ENCODE peak calls at places on chromosome 16, in six cellular contexts. One of them, this sample, is unnamed.

GRCh38 chr16:72558501-72558900 is 386.5 kb upstream of the PMFBP1 start:
- DNase-seq in prostate gland: no peak
- DNase-seq in fibroblast of villous mesenchyme: no peak
- DNase-seq in PC-9: no peak
- DNase-seq in lung: no peak
- DNase-seq in lower lobe of right lung: no peak
- DNase-seq in this sample: no peak

GRCh38 chr16:5928476-5929055 is 831.0 kb upstream of the EEF2KMT start:
- DNase-seq in lower lobe of right lung: no peak
- DNase-seq in PC-9: no peak
- DNase-seq in prostate gland: no peak
- DNase-seq in lung: no peak
- DNase-seq in fibroblast of villous mesenchyme: no peak
- DNase-seq in this sample: no peak

GRCh38 chr16:49599281-49599680 is 225.7 kb downstream of the C16orf78 start:
- DNase-seq in lung: no peak
- DNase-seq in fibroblast of villous mesenchyme: no peak
- DNase-seq in PC-9: no peak
- DNase-seq in lower lobe of right lung: no peak
- DNase-seq in prostate gland: no peak
- DNase-seq in this sample: no peak

GRCh38 chr16:89637379-89637778 is 20.1 kb downstream of the CHMP1A start:
- DNase-seq in lung: no peak
- DNase-seq in prostate gland: no peak
- DNase-seq in fibroblast of villous mesenchyme: no peak
- DNase-seq in lower lobe of right lung: no peak
- DNase-seq in PC-9: no peak
- DNase-seq in this sample: no peak

GRCh38 chr16:76378020-76378419 is 100.8 kb downstream of the CNTNAP4 start:
- DNase-seq in lower lobe of right lung: no peak
- DNase-seq in lung: no peak
- DNase-seq in prostate gland: no peak
- DNase-seq in fibroblast of villous mesenchyme: no peak
- DNase-seq in PC-9: no peak
- DNase-seq in this sample: no peak

GRCh38 chr16:81646561-81646960 is 132.5 kb upstream of the PLCG2 start:
- DNase-seq in fibroblast of villous mesenchyme: peak
- DNase-seq in lower lobe of right lung: no peak
- DNase-seq in PC-9: no peak
- DNase-seq in lung: no peak
- DNase-seq in prostate gland: no peak
- DNase-seq in this sample: no peak

GRCh38 chr16:48597563-48598392 is 12.2 kb downstream of the N4BP1 start:
- DNase-seq in lung: no peak
- DNase-seq in PC-9: no peak
- DNase-seq in prostate gland: no peak
- DNase-seq in lower lobe of right lung: no peak
- DNase-seq in fibroblast of villous mesenchyme: peak
- DNase-seq in this sample: no peak

GRCh38 chr16:81384006-81384405 is 60.6 kb upstream of the CMIP start:
- DNase-seq in fibroblast of villous mesenchyme: peak
- DNase-seq in lung: no peak
- DNase-seq in PC-9: no peak
- DNase-seq in prostate gland: peak
- DNase-seq in lower lobe of right lung: no peak
- DNase-seq in this sample: no peak

GRCh38 chr16:73298562-73298961 is 250.6 kb upstream of the ZFHX3 start:
- DNase-seq in PC-9: no peak
- DNase-seq in fibroblast of villous mesenchyme: peak
- DNase-seq in lung: no peak
- DNase-seq in lower lobe of right lung: no peak
- DNase-seq in prostate gland: no peak
- DNase-seq in this sample: no peak

GRCh38 chr16:29727452-29727851 is 18.3 kb downstream of the C16orf54 start:
- DNase-seq in lung: no peak
- DNase-seq in fibroblast of villous mesenchyme: no peak
- DNase-seq in PC-9: no peak
- DNase-seq in lower lobe of right lung: no peak
- DNase-seq in prostate gland: no peak
- DNase-seq in this sample: no peak

GRCh38 chr16:2519711-2520080 is 475 bp upstream of the AMDHD2 start:
- DNase-seq in lower lobe of right lung: no peak
- DNase-seq in fibroblast of villous mesenchyme: no peak
- DNase-seq in PC-9: no peak
- DNase-seq in prostate gland: no peak
- DNase-seq in lung: peak
- DNase-seq in this sample: peak

GRCh38 chr16:912684-913613 is 57.8 kb downstream of the LMF1 start:
- DNase-seq in PC-9: no peak
- DNase-seq in prostate gland: no peak
- DNase-seq in fibroblast of villous mesenchyme: no peak
- DNase-seq in lung: no peak
- DNase-seq in lower lobe of right lung: no peak
- DNase-seq in this sample: peak

GRCh38 chr16:29779474-29779873 is 1.4 kb downstream of the ZG16 start:
- DNase-seq in fibroblast of villous mesenchyme: no peak
- DNase-seq in PC-9: peak
- DNase-seq in lower lobe of right lung: no peak
- DNase-seq in lung: no peak
- DNase-seq in prostate gland: no peak
- DNase-seq in this sample: no peak

GRCh38 chr16:23124315-23124714 is 24.9 kb downstream of the USP31 start:
- DNase-seq in prostate gland: no peak
- DNase-seq in lung: no peak
- DNase-seq in PC-9: no peak
- DNase-seq in fibroblast of villous mesenchyme: peak
- DNase-seq in lower lobe of right lung: no peak
- DNase-seq in this sample: no peak

GRCh38 chr16:64475627-64476351 is 646.1 kb downstream of the CDH11 start:
- DNase-seq in lung: no peak
- DNase-seq in fibroblast of villous mesenchyme: peak
- DNase-seq in lower lobe of right lung: no peak
- DNase-seq in prostate gland: no peak
- DNase-seq in PC-9: no peak
- DNase-seq in this sample: no peak

GRCh38 chr16:12096162-12096781 is 119.7 kb downstream of the SNX29 start:
- DNase-seq in prostate gland: no peak
- DNase-seq in PC-9: no peak
- DNase-seq in fibroblast of villous mesenchyme: peak
- DNase-seq in lower lobe of right lung: no peak
- DNase-seq in lung: no peak
- DNase-seq in this sample: no peak

GRCh38 chr16:12094537-12095265 is 118.2 kb downstream of the SNX29 start:
- DNase-seq in fibroblast of villous mesenchyme: no peak
- DNase-seq in lung: no peak
- DNase-seq in prostate gland: no peak
- DNase-seq in PC-9: no peak
- DNase-seq in lower lobe of right lung: no peak
- DNase-seq in this sample: no peak

GRCh38 chr16:12093902-12094301 is 117.4 kb downstream of the SNX29 start:
- DNase-seq in prostate gland: no peak
- DNase-seq in PC-9: no peak
- DNase-seq in lower lobe of right lung: no peak
- DNase-seq in lung: no peak
- DNase-seq in fibroblast of villous mesenchyme: no peak
- DNase-seq in this sample: no peak

GRCh38 chr16:12096828-12097522 is 120.4 kb downstream of the SNX29 start:
- DNase-seq in lower lobe of right lung: no peak
- DNase-seq in fibroblast of villous mesenchyme: no peak
- DNase-seq in PC-9: no peak
- DNase-seq in prostate gland: no peak
- DNase-seq in lung: no peak
- DNase-seq in this sample: no peak

DNA sequence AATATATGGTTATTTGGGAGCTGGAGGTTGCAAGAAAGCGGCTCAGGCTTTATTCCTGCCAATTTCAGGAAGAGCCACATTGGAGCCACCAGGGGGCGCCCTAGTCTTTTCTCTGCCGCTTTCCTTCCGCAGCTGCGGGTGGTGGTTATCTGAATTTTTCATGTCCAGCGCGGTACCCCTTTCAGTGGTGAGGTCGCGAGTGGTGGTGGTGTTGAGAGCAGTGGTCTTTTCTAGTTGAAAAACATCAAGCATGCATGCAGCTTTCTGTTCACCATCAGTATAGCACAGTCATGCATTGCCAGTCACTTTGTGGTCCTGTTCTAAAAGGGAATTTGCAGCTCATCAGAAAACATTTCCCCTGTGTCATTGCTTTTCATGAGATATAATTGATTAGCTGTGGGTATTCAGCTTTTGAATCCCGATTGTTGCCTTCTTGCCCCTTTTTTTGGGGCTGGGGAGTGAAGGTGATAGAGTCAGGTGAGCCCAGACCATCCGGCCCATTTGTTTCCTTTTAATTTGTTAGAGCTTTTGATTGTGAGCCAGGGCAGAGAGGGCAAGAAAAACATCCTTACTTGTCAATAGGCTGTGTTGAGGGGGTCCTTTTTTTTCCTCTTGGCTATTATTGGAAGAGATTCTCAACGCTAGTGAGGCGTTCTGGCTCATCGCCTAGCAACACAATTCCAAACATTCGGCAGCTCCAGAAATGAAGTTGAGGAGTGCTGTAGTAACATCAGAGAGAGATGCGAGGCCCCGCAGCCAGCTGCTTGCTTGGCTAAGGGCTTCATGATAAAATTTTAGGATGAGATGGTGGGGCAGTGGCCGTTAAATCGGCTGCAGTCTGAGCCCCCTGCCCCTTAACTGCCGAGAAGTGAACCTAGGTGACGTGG is 119.0 kb downstream of the SNX29 start:
- DNase-seq in fibroblast of villous mesenchyme: peak
- DNase-seq in lower lobe of right lung: peak
- DNase-seq in PC-9: no peak
- DNase-seq in lung: peak
- DNase-seq in prostate gland: peak
- DNase-seq in this sample: peak
- H3K4me3 ChIP-seq in fibroblast of villous mesenchyme: no peak
- H3K4me3 ChIP-seq in lower lobe of right lung: peak
- H3K4me3 ChIP-seq in PC-9: no peak
- H3K4me3 ChIP-seq in lung: no peak
- H3K4me3 ChIP-seq in prostate gland: no peak
- H3K4me3 ChIP-seq in this sample: no peak

GRCh38 chr16:9008335-9009260 is 44.9 kb upstream of the USP7 start:
- DNase-seq in lower lobe of right lung: peak
- DNase-seq in PC-9: no peak
- DNase-seq in prostate gland: peak
- DNase-seq in fibroblast of villous mesenchyme: peak
- DNase-seq in lung: peak
- DNase-seq in this sample: peak
- H3K4me3 ChIP-seq in lower lobe of right lung: peak
- H3K4me3 ChIP-seq in PC-9: no peak
- H3K4me3 ChIP-seq in prostate gland: no peak
- H3K4me3 ChIP-seq in fibroblast of villous mesenchyme: peak
- H3K4me3 ChIP-seq in lung: no peak
- H3K4me3 ChIP-seq in this sample: no peak

GRCh38 chr16:88430524-88431446 is 22.3 kb upstream of the ZFPM1 start:
- DNase-seq in prostate gland: no peak
- DNase-seq in lung: no peak
- DNase-seq in PC-9: no peak
- DNase-seq in lower lobe of right lung: no peak
- DNase-seq in fibroblast of villous mesenchyme: no peak
- DNase-seq in this sample: no peak

GRCh38 chr16:88430185-88430523 is 22.9 kb upstream of the ZFPM1 start:
- DNase-seq in PC-9: no peak
- DNase-seq in lower lobe of right lung: no peak
- DNase-seq in lung: no peak
- DNase-seq in fibroblast of villous mesenchyme: no peak
- DNase-seq in prostate gland: no peak
- DNase-seq in this sample: no peak

GRCh38 chr16:88428616-88429386 is 24.3 kb upstream of the ZFPM1 start:
- DNase-seq in lower lobe of right lung: no peak
- DNase-seq in PC-9: no peak
- DNase-seq in lung: no peak
- DNase-seq in fibroblast of villous mesenchyme: no peak
- DNase-seq in prostate gland: no peak
- DNase-seq in this sample: no peak

GRCh38 chr16:88428156-88428555 is 24.9 kb upstream of the ZFPM1 start:
- DNase-seq in lower lobe of right lung: no peak
- DNase-seq in fibroblast of villous mesenchyme: no peak
- DNase-seq in lung: no peak
- DNase-seq in prostate gland: no peak
- DNase-seq in PC-9: no peak
- DNase-seq in this sample: no peak

DNA sequence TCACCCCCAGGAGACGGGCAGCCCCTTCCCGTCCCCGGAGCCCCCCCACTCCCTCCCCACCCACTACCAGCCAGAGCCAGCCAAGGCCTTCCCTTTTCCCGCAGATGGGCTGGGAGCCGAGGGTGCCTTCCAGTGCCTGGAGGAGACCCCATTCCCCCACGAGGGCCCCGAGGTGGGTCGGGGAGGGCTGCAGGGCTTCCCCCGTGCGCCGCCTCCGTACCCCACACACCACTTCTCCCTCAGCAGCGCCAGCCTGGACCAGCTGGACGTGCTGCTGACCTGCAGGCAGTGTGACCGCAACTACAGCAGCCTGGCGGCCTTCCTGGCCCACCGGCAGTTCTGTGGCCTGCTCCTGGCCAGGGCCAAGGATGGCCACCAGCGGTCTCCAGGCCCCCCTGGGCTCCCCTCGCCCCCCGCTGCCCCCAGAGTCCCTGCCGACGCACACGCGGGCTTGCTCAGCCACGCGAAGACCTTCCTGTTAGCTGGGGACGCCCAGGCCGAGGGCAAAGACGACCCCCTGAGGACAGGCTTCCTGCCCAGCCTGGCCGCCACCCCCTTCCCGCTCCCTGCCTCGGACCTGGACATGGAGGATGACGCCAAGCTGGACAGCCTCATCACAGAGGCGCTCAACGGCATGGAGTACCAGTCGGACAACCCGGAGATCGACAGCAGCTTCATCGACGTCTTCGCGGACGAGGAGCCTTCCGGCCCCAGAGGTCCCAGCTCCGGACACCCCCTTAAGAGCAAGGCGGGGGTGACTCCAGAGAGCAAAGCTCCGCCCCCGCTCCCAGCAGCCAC is 23.5 kb upstream of the ZFPM1 start:
- DNase-seq in PC-9: no peak
- DNase-seq in lung: no peak
- DNase-seq in fibroblast of villous mesenchyme: no peak
- DNase-seq in prostate gland: no peak
- DNase-seq in lower lobe of right lung: no peak
- DNase-seq in this sample: no peak
- H3K4me3 ChIP-seq in PC-9: no peak
- H3K4me3 ChIP-seq in lung: no peak
- H3K4me3 ChIP-seq in fibroblast of villous mesenchyme: no peak
- H3K4me3 ChIP-seq in prostate gland: peak
- H3K4me3 ChIP-seq in lower lobe of right lung: peak
- H3K4me3 ChIP-seq in this sample: peak

DNA sequence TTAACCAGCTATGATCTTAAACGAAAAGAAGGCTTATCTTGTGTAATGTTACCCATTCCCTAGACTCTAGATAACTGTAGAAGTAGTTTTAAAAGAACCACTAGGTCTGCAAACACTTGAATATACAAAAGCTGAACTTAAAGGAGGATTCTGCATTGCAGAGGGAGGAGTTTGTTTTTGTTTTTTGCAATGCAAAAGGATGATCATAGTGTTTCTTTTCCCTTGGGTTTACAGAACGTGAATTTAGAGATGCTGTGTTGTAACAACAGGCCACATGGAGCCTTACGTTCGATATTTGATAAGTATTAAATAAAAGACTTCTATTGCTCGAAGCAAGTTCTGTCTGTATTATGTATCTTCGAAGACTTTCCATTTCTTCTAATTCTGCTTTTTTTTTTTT is 77.6 kb downstream of the CHD9 start:
- DNase-seq in fibroblast of villous mesenchyme: peak
- DNase-seq in prostate gland: no peak
- DNase-seq in lung: no peak
- DNase-seq in lower lobe of right lung: no peak
- DNase-seq in PC-9: no peak
- DNase-seq in this sample: no peak
- H3K4me3 ChIP-seq in fibroblast of villous mesenchyme: peak
- H3K4me3 ChIP-seq in prostate gland: peak
- H3K4me3 ChIP-seq in lung: no peak
- H3K4me3 ChIP-seq in lower lobe of right lung: peak
- H3K4me3 ChIP-seq in PC-9: peak
- H3K4me3 ChIP-seq in this sample: peak